ENCODE peak calls at places on chromosomes 2 and 18, in nine cellular contexts. V is spleen; E is heart left ventricle; B is transverse colon; Z is GM23338; R is CD8-positive, alpha-beta T cell; K is stomach; Y is pancreas; Q is tibial artery. T is an unnamed sample.

GRCh38 chr2:185337033-185337432 is 401.6 kb upstream of the FSIP2 start:
- DNase-seq in Y (no peak), B (no peak), V (no peak), Q (no peak), R (no peak), K (no peak), Z (peak; percentile 49), E (no peak), T (no peak)

GRCh38 chr2:119223521-119224390 is at the start of gene STEAP3:
- DNase-seq in E (peak; percentile 90), Q (peak; percentile 88), R (no peak), K (peak; percentile 93), V (peak; percentile 92), Y (peak; percentile 93), B (peak; percentile 86), Z (peak; percentile 86), T (no peak)

GRCh38 chr2:85839461-85839860 is 49.3 kb downstream of the ST3GAL5 start:
- DNase-seq in V (no peak), R (no peak), E (no peak), B (no peak), Q (no peak), Y (no peak), Z (no peak), K (no peak), T (no peak)

GRCh38 chr2:30565860-30566358 is 118.9 kb downstream of the LCLAT1 start:
- DNase-seq in Q (peak; percentile 66), B (no peak), Y (peak; percentile 55), V (no peak), K (no peak), R (no peak), E (peak; percentile 58), Z (no peak), T (no peak)

GRCh38 chr18:41126541-41127235 is 828.3 kb upstream of the PIK3C3 start:
- DNase-seq in Q (no peak), K (no peak), V (no peak), B (no peak), R (no peak), Y (no peak), E (no peak), Z (no peak), T (no peak)

GRCh38 chr2:98412751-98413445 is 31.8 kb upstream of the INPP4A start:
- DNase-seq in Y (no peak), K (no peak), V (no peak), R (peak; percentile 48), Q (no peak), Z (peak; percentile 84), E (no peak), B (peak; percentile 48), T (peak; percentile 27)

GRCh38 chr2:10977003-10977402 is 65.3 kb downstream of the KCNF1 start:
- DNase-seq in Z (peak; percentile 18), Q (peak; percentile 28), V (peak; percentile 56), K (no peak), B (no peak), R (no peak), E (no peak), Y (no peak), T (no peak)

GRCh38 chr18:3604626-3605408 is 154.8 kb downstream of the TGIF1 start:
- DNase-seq in Y (no peak), Z (peak; percentile 54), B (no peak), E (no peak), K (no peak), R (no peak), Q (no peak), V (peak; percentile 35), T (peak; percentile 38)

GRCh38 chr18:22964116-22964515 is 31.0 kb downstream of the RBBP8 start:
- DNase-seq in Y (no peak), E (no peak), B (no peak), K (no peak), V (no peak), R (no peak), Z (no peak), Q (no peak), T (no peak)

GRCh38 chr2:216081-216480 is 47.8 kb downstream of the SH3YL1 start:
- DNase-seq in K (no peak), B (no peak), V (no peak), Q (no peak), Y (no peak), Z (no peak), E (no peak), R (no peak), T (no peak)

GRCh38 chr18:52131845-52132244 is 208.2 kb upstream of the DCC start:
- DNase-seq in Y (no peak), Z (no peak), B (no peak), V (no peak), Q (no peak), R (no peak), E (no peak), K (no peak), T (no peak)

GRCh38 chr2:171434671-171434980 is 600 bp downstream of the DCAF17 start:
- DNase-seq in E (no peak), Z (peak; percentile 85), K (no peak), R (no peak), Q (no peak), B (peak; percentile 87), Y (no peak), V (no peak), T (no peak)

GRCh38 chr2:171433763-171434670 is at the start of the genes DCAF17 and METTL8:
- DNase-seq in Q (peak; percentile 97), B (peak; percentile 97), Z (peak; percentile 98), E (peak; percentile 97), V (peak; percentile 100), K (peak; percentile 96), Y (peak; percentile 96), R (peak; percentile 95), T (peak; percentile 94)

GRCh38 chr2:171431677-171432167 is 2.1 kb downstream of the METTL8 start:
- DNase-seq in Y (no peak), B (no peak), R (no peak), E (peak; percentile 57), K (no peak), V (peak; percentile 78), Z (no peak), Q (no peak), T (no peak)

GRCh38 chr2:171432206-171432968 is 1.4 kb downstream of the METTL8 start:
- DNase-seq in Q (no peak), Z (no peak), V (no peak), R (no peak), K (no peak), B (no peak), Y (no peak), E (no peak), T (no peak)

DNA sequence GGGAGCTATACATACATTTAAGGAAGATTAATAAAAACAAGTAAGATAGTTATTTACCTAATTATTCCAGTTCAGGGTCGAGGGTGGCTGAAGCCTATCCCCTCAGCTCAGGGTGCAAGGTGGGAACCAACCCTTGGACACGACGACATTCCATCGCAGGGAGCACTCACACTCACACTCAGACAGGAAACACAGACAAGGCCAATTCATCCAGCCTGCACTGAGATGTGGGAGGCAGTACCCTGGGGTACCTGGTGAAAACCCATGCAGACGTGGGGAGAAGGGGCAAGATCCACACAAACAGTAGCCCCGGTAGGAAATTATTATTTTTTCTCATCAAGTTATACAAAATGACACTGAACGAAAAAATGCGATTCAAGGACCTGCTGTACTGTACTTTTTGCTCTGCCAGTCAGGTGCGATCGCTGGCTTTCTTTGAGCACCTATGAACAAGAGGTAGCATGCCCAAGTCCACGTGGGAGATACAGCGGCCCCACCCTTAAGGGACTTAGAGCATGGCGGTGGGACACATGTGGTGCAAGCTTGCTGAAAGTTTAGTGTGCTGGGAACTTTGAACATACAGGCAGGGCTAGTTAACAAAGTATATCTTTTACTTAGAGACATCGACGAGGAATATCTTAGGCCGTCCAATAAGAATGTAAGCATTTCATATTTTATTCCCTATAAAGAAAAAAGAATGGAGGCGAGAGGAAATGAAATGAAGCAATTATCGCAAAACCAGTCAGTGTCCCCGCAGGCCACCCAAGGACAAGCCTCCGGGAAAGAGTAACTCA is 624 bp downstream of the METTL8 start:
- DNase-seq in K (peak; percentile 34), R (peak; percentile 44), E (no peak), B (peak; percentile 72), Z (peak; percentile 57), Y (no peak), Q (no peak), V (peak; percentile 84), T (peak; percentile 23)
- H3K36me3 ChIP-seq in K (no peaks in the 10 kb centered on the region), R (no peaks in the 10 kb centered on the region), E (peaks cover 22% of the 10 kb centered on the region), B (no peaks in the 10 kb centered on the region), Z (peaks cover 21% of the 10 kb centered on the region), Y (peaks cover 3% of the 10 kb centered on the region), Q (peaks cover 12% of the 10 kb centered on the region), V (peaks cover 25% of the 10 kb centered on the region), T (peaks cover 6% of the 10 kb centered on the region)

GRCh38 chr2:215982465-215982875 is 30.9 kb downstream of the MREG start:
- DNase-seq in Z (no peak), K (peak; percentile 62), B (no peak), R (no peak), Q (no peak), Y (no peak), E (no peak), V (no peak), T (no peak)
- H3K27ac ChIP-seq in Z (no peak overlapping the region), K (no peak overlapping the region), B (no peak overlapping the region), R (no peak overlapping the region), Q (no peak overlapping the region), Y (no peak overlapping the region), E (no peak overlapping the region), V (no peak overlapping the region), T (no peak overlapping the region)

GRCh38 chr2:174629514-174629913 is 31.9 kb upstream of the WIPF1 start:
- DNase-seq in Q (no peak), Z (no peak), V (no peak), E (no peak), K (no peak), B (no peak), Y (no peak), R (peak; percentile 39), T (peak; percentile 29)
- H3K4me1 ChIP-seq in Q (peaks cover 85% of the 10 kb centered on the region), Z (no peaks in the 10 kb centered on the region), V (peaks cover 35% of the 10 kb centered on the region), E (peaks cover 47% of the 10 kb centered on the region), K (peaks cover 42% of the 10 kb centered on the region), B (peaks cover 14% of the 10 kb centered on the region), Y (no peaks in the 10 kb centered on the region), R (peaks cover 61% of the 10 kb centered on the region), T (peaks cover 64% of the 10 kb centered on the region)

GRCh38 chr2:71068218-71069035 is at the start of gene NAGK:
- DNase-seq in Q (peak; percentile 98), K (peak; percentile 97), R (peak; percentile 98), E (peak; percentile 99), Z (peak; percentile 97), Y (peak; percentile 97), B (peak; percentile 97), V (peak; percentile 99), T (peak; percentile 96)

GRCh38 chr2:71067567-71068217 is 756 bp upstream of the NAGK start:
- DNase-seq in Q (no peak), E (no peak), B (no peak), K (no peak), V (peak; percentile 84), Z (peak; percentile 57), Y (peak; percentile 34), R (no peak), T (no peak)

GRCh38 chr2:71064754-71065621 is 3.5 kb upstream of the NAGK start:
- DNase-seq in V (peak; percentile 70), Z (no peak), Q (no peak), Y (no peak), B (peak; percentile 26), K (no peak), R (no peak), E (no peak), T (no peak)

GRCh38 chr2:71069376-71069775 is 928 bp downstream of the NAGK start:
- DNase-seq in B (no peak), Z (no peak), E (no peak), V (peak; percentile 47), Q (no peak), Y (no peak), K (no peak), R (no peak), T (no peak)

DNA sequence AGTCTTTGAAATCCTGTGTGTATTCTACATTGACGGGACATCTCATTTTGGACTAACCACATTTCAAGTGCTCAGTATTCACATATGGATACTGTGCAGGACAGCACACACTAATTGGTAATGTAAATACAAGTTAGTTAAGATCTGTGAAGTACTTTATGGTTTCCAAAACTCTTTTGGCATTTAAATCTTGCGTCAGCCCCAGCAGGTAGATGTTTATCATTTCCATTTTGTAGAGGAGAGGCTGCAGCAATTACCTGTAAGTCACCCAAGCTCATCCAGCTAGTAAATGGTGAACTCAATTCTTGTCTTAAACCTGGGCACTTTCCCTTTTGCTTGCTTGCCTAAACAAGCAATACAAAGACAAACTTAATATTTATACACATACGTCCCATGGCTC is 1.6 kb upstream of the NAGK start:
- DNase-seq in E (no peak), R (no peak), V (no peak), B (no peak), Y (no peak), K (no peak), Z (no peak), Q (no peak), T (no peak)
- H3K36me3 ChIP-seq in E (peaks cover 8% of the 10 kb centered on the region), R (no peaks in the 10 kb centered on the region), V (no peaks in the 10 kb centered on the region), B (no peaks in the 10 kb centered on the region), Y (no peaks in the 10 kb centered on the region), K (no peaks in the 10 kb centered on the region), Z (no peaks in the 10 kb centered on the region), Q (no peaks in the 10 kb centered on the region), T (no peaks in the 10 kb centered on the region)

T was measured in CD8-positive, alpha-beta memory T cell.